ENCODE peak calls at places on chromosomes 4 and X, in nine cellular contexts. One of them, this sample, is unnamed.

GRCh38 chrX:45862801-45863200 is 662.1 kb upstream of the DIPK2B start:
- DNase-seq in lower lobe of right lung: no peak
- DNase-seq in AG09319: no peak
- DNase-seq in heart left ventricle: no peak
- DNase-seq in Peyer's patch: no peak
- DNase-seq in left lung: no peak
- DNase-seq in neural progenitor cell: no peak
- DNase-seq in fibroblast of the aortic adventitia: no peak
- DNase-seq in NB4: no peak
- DNase-seq in this sample: no peak

GRCh38 chr4:164937576-164938270 is 39.7 kb downstream of the TRIM61 start:
- DNase-seq in lower lobe of right lung: no peak
- DNase-seq in AG09319: no peak
- DNase-seq in heart left ventricle: no peak
- DNase-seq in Peyer's patch: no peak
- DNase-seq in left lung: no peak
- DNase-seq in neural progenitor cell: peak; percentile 61
- DNase-seq in fibroblast of the aortic adventitia: peak; percentile 14
- DNase-seq in NB4: no peak
- DNase-seq in this sample: no peak

GRCh38 chrX:149392896-149393295 is 112.2 kb downstream of the IDS start:
- DNase-seq in lower lobe of right lung: no peak
- DNase-seq in AG09319: no peak
- DNase-seq in heart left ventricle: no peak
- DNase-seq in Peyer's patch: no peak
- DNase-seq in left lung: no peak
- DNase-seq in neural progenitor cell: no peak
- DNase-seq in fibroblast of the aortic adventitia: no peak
- DNase-seq in NB4: no peak
- DNase-seq in this sample: no peak

GRCh38 chrX:51894697-51895336 is 1.4 kb downstream of the MAGED1 start:
- DNase-seq in lower lobe of right lung: no peak
- DNase-seq in AG09319: no peak
- DNase-seq in heart left ventricle: peak; percentile 20
- DNase-seq in Peyer's patch: peak; percentile 39
- DNase-seq in left lung: no peak
- DNase-seq in neural progenitor cell: peak; percentile 14
- DNase-seq in fibroblast of the aortic adventitia: peak; percentile 26
- DNase-seq in NB4: no peak
- DNase-seq in this sample: no peak

GRCh38 chrX:71282514-71283408 is 674 bp upstream of the NONO start:
- DNase-seq in lower lobe of right lung: no peak
- DNase-seq in AG09319: no peak
- DNase-seq in heart left ventricle: no peak
- DNase-seq in Peyer's patch: peak; percentile 24
- DNase-seq in left lung: no peak
- DNase-seq in neural progenitor cell: peak; percentile 12
- DNase-seq in fibroblast of the aortic adventitia: no peak
- DNase-seq in NB4: no peak
- DNase-seq in this sample: no peak

GRCh38 chr4:22170353-22170752 is 221.8 kb upstream of the KCNIP4 start:
- DNase-seq in lower lobe of right lung: no peak
- DNase-seq in AG09319: no peak
- DNase-seq in heart left ventricle: no peak
- DNase-seq in Peyer's patch: no peak
- DNase-seq in left lung: no peak
- DNase-seq in neural progenitor cell: no peak
- DNase-seq in fibroblast of the aortic adventitia: peak; percentile 33
- DNase-seq in NB4: no peak
- DNase-seq in this sample: no peak

GRCh38 chr4:73018595-73018994 is 50.9 kb downstream of the COX18 start:
- DNase-seq in lower lobe of right lung: no peak
- DNase-seq in AG09319: no peak
- DNase-seq in heart left ventricle: no peak
- DNase-seq in Peyer's patch: no peak
- DNase-seq in left lung: no peak
- DNase-seq in neural progenitor cell: peak; percentile 16
- DNase-seq in fibroblast of the aortic adventitia: no peak
- DNase-seq in NB4: no peak
- DNase-seq in this sample: no peak

GRCh38 chr4:177251237-177251636 is 58.4 kb upstream of the NEIL3 start:
- DNase-seq in lower lobe of right lung: no peak
- DNase-seq in AG09319: no peak
- DNase-seq in heart left ventricle: no peak
- DNase-seq in Peyer's patch: no peak
- DNase-seq in left lung: no peak
- DNase-seq in neural progenitor cell: no peak
- DNase-seq in fibroblast of the aortic adventitia: no peak
- DNase-seq in NB4: peak; percentile 83
- DNase-seq in this sample: no peak

GRCh38 chrX:68403522-68403921 is 29.8 kb downstream of the OPHN1 start:
- DNase-seq in lower lobe of right lung: no peak
- DNase-seq in AG09319: no peak
- DNase-seq in heart left ventricle: no peak
- DNase-seq in Peyer's patch: no peak
- DNase-seq in left lung: no peak
- DNase-seq in neural progenitor cell: no peak
- DNase-seq in fibroblast of the aortic adventitia: no peak
- DNase-seq in NB4: no peak
- DNase-seq in this sample: no peak

GRCh38 chr4:148998719-148999118 is 556.5 kb upstream of the NR3C2 start:
- DNase-seq in lower lobe of right lung: no peak
- DNase-seq in AG09319: no peak
- DNase-seq in heart left ventricle: no peak
- DNase-seq in Peyer's patch: no peak
- DNase-seq in left lung: no peak
- DNase-seq in neural progenitor cell: peak; percentile 68
- DNase-seq in fibroblast of the aortic adventitia: peak; percentile 0
- DNase-seq in NB4: peak; percentile 30
- DNase-seq in this sample: no peak

GRCh38 chr4:94744830-94745229 is 12.9 kb upstream of the BMPR1B start:
- DNase-seq in lower lobe of right lung: no peak
- DNase-seq in AG09319: no peak
- DNase-seq in heart left ventricle: no peak
- DNase-seq in Peyer's patch: no peak
- DNase-seq in left lung: no peak
- DNase-seq in neural progenitor cell: no peak
- DNase-seq in fibroblast of the aortic adventitia: no peak
- DNase-seq in NB4: no peak
- DNase-seq in this sample: no peak

GRCh38 chr4:171622729-171623128 is 190.5 kb upstream of the GALNTL6 start:
- DNase-seq in lower lobe of right lung: no peak
- DNase-seq in AG09319: no peak
- DNase-seq in heart left ventricle: no peak
- DNase-seq in Peyer's patch: no peak
- DNase-seq in left lung: no peak
- DNase-seq in neural progenitor cell: no peak
- DNase-seq in fibroblast of the aortic adventitia: no peak
- DNase-seq in NB4: no peak
- DNase-seq in this sample: no peak

GRCh38 chr4:60746172-60746571 is 454.0 kb upstream of the ADGRL3 start:
- DNase-seq in lower lobe of right lung: no peak
- DNase-seq in AG09319: no peak
- DNase-seq in heart left ventricle: no peak
- DNase-seq in Peyer's patch: no peak
- DNase-seq in left lung: no peak
- DNase-seq in neural progenitor cell: no peak
- DNase-seq in fibroblast of the aortic adventitia: no peak
- DNase-seq in NB4: no peak
- DNase-seq in this sample: no peak

GRCh38 chrX:103565197-103565596 is 20.1 kb upstream of the TCEAL4 start:
- DNase-seq in lower lobe of right lung: no peak
- DNase-seq in AG09319: no peak
- DNase-seq in heart left ventricle: no peak
- DNase-seq in Peyer's patch: no peak
- DNase-seq in left lung: no peak
- DNase-seq in neural progenitor cell: no peak
- DNase-seq in fibroblast of the aortic adventitia: no peak
- DNase-seq in NB4: no peak
- DNase-seq in this sample: no peak

GRCh38 chrX:50098241-50098640 is 102.6 kb downstream of the AKAP4 start:
- DNase-seq in lower lobe of right lung: no peak
- DNase-seq in AG09319: no peak
- DNase-seq in heart left ventricle: no peak
- DNase-seq in Peyer's patch: no peak
- DNase-seq in left lung: no peak
- DNase-seq in neural progenitor cell: no peak
- DNase-seq in fibroblast of the aortic adventitia: no peak
- DNase-seq in NB4: no peak
- DNase-seq in this sample: no peak

GRCh38 chrX:50098749-50099148 is 102.1 kb downstream of the AKAP4 start:
- DNase-seq in lower lobe of right lung: no peak
- DNase-seq in AG09319: no peak
- DNase-seq in heart left ventricle: no peak
- DNase-seq in Peyer's patch: no peak
- DNase-seq in left lung: no peak
- DNase-seq in neural progenitor cell: no peak
- DNase-seq in fibroblast of the aortic adventitia: no peak
- DNase-seq in NB4: no peak
- DNase-seq in this sample: no peak

GRCh38 chrX:50097121-50097520 is 103.7 kb downstream of the AKAP4 start:
- DNase-seq in lower lobe of right lung: no peak
- DNase-seq in AG09319: no peak
- DNase-seq in heart left ventricle: no peak
- DNase-seq in Peyer's patch: no peak
- DNase-seq in left lung: no peak
- DNase-seq in neural progenitor cell: no peak
- DNase-seq in fibroblast of the aortic adventitia: peak; percentile 88
- DNase-seq in NB4: no peak
- DNase-seq in this sample: no peak

GRCh38 chrX:50103866-50104566 is 96.8 kb downstream of the AKAP4 start:
- DNase-seq in lower lobe of right lung: no peak
- DNase-seq in AG09319: no peak
- DNase-seq in heart left ventricle: no peak
- DNase-seq in Peyer's patch: no peak
- DNase-seq in left lung: no peak
- DNase-seq in neural progenitor cell: no peak
- DNase-seq in fibroblast of the aortic adventitia: peak; percentile 50
- DNase-seq in NB4: no peak
- DNase-seq in this sample: no peak

DNA sequence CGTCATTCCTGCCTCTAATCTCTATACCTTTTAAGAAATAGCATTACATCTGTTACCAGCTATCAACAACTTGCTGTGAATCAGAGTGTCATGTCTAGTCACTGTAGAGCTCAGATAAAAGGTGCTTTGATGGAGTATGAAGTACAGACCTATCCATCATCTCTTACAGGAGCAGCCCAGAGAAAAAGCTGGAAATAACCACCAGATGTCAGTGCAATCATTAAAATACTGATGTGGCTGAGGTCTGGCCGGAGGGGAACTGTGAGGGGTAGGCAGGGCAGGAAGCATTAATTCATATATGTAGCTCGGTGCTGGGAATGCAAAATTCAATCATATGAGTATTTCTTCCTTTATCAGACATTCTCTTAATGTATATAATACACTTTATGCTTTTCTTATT is 100.6 kb downstream of the AKAP4 start:
- DNase-seq in lower lobe of right lung: no peak
- DNase-seq in AG09319: no peak
- DNase-seq in heart left ventricle: no peak
- DNase-seq in Peyer's patch: no peak
- DNase-seq in left lung: no peak
- DNase-seq in neural progenitor cell: peak; percentile 23
- DNase-seq in fibroblast of the aortic adventitia: peak; percentile 17
- DNase-seq in NB4: peak; percentile 22
- DNase-seq in this sample: no peak
- TF ChIP-seq CTCF in lower lobe of right lung: no peak
- TF ChIP-seq CTCF in AG09319: peak; percentile 4
- TF ChIP-seq CTCF in heart left ventricle: peak; percentile 17
- TF ChIP-seq CTCF in Peyer's patch: no peak
- TF ChIP-seq CTCF in left lung: no peak
- TF ChIP-seq CTCF in neural progenitor cell: peak; percentile 48
- TF ChIP-seq CTCF in fibroblast of the aortic adventitia: peak; percentile 23
- TF ChIP-seq CTCF in NB4: no peak
- TF ChIP-seq CTCF in this sample: peak; percentile 39

GRCh38 chr4:89368855-89369254 is 61.3 kb upstream of the GPRIN3 start:
- DNase-seq in lower lobe of right lung: no peak
- DNase-seq in AG09319: no peak
- DNase-seq in heart left ventricle: no peak
- DNase-seq in Peyer's patch: no peak
- DNase-seq in left lung: no peak
- DNase-seq in neural progenitor cell: no peak
- DNase-seq in fibroblast of the aortic adventitia: no peak
- DNase-seq in NB4: no peak
- DNase-seq in this sample: no peak
- TF ChIP-seq CTCF in lower lobe of right lung: no peak
- TF ChIP-seq CTCF in AG09319: no peak
- TF ChIP-seq CTCF in heart left ventricle: no peak
- TF ChIP-seq CTCF in Peyer's patch: no peak
- TF ChIP-seq CTCF in left lung: no peak
- TF ChIP-seq CTCF in neural progenitor cell: no peak
- TF ChIP-seq CTCF in fibroblast of the aortic adventitia: no peak
- TF ChIP-seq CTCF in NB4: no peak
- TF ChIP-seq CTCF in this sample: no peak

GRCh38 chr4:56979674-56980073 is 978 bp downstream of the POLR2B start:
- DNase-seq in lower lobe of right lung: no peak
- DNase-seq in AG09319: no peak
- DNase-seq in heart left ventricle: no peak
- DNase-seq in Peyer's patch: no peak
- DNase-seq in left lung: no peak
- DNase-seq in neural progenitor cell: peak; percentile 37
- DNase-seq in fibroblast of the aortic adventitia: no peak
- DNase-seq in NB4: peak; percentile 65
- DNase-seq in this sample: no peak

GRCh38 chr4:56976283-56976877 is 1.0 kb downstream of the NOA1 start:
- DNase-seq in lower lobe of right lung: no peak
- DNase-seq in AG09319: no peak
- DNase-seq in heart left ventricle: peak; percentile 41
- DNase-seq in Peyer's patch: no peak
- DNase-seq in left lung: peak; percentile 38
- DNase-seq in neural progenitor cell: no peak
- DNase-seq in fibroblast of the aortic adventitia: no peak
- DNase-seq in NB4: no peak
- DNase-seq in this sample: no peak

GRCh38 chr4:56977321-56978012 is at the start of gene NOA1:
- DNase-seq in lower lobe of right lung: peak; percentile 97
- DNase-seq in AG09319: peak; percentile 98
- DNase-seq in heart left ventricle: peak; percentile 98
- DNase-seq in Peyer's patch: peak; percentile 96
- DNase-seq in left lung: peak; percentile 97
- DNase-seq in neural progenitor cell: peak; percentile 97
- DNase-seq in fibroblast of the aortic adventitia: peak; percentile 100
- DNase-seq in NB4: peak; percentile 99
- DNase-seq in this sample: peak; percentile 99

GRCh38 chr4:56978750-56979303 is at the start of gene POLR2B:
- DNase-seq in lower lobe of right lung: peak; percentile 97
- DNase-seq in AG09319: peak; percentile 83
- DNase-seq in heart left ventricle: peak; percentile 95
- DNase-seq in Peyer's patch: peak; percentile 93
- DNase-seq in left lung: peak; percentile 97
- DNase-seq in neural progenitor cell: peak; percentile 98
- DNase-seq in fibroblast of the aortic adventitia: peak; percentile 94
- DNase-seq in NB4: peak; percentile 98
- DNase-seq in this sample: peak; percentile 97

GRCh38 chr4:56976878-56977320 is 507 bp downstream of the NOA1 start:
- DNase-seq in lower lobe of right lung: peak; percentile 83
- DNase-seq in AG09319: no peak
- DNase-seq in heart left ventricle: no peak
- DNase-seq in Peyer's patch: peak; percentile 38
- DNase-seq in left lung: peak; percentile 68
- DNase-seq in neural progenitor cell: peak; percentile 64
- DNase-seq in fibroblast of the aortic adventitia: no peak
- DNase-seq in NB4: no peak
- DNase-seq in this sample: peak; percentile 85
- TF ChIP-seq CTCF in lower lobe of right lung: peak; percentile 24
- TF ChIP-seq CTCF in AG09319: peak; percentile 6
- TF ChIP-seq CTCF in heart left ventricle: no peak
- TF ChIP-seq CTCF in Peyer's patch: no peak
- TF ChIP-seq CTCF in left lung: no peak
- TF ChIP-seq CTCF in neural progenitor cell: no peak
- TF ChIP-seq CTCF in fibroblast of the aortic adventitia: peak; percentile 17
- TF ChIP-seq CTCF in NB4: no peak
- TF ChIP-seq CTCF in this sample: no peak

GRCh38 chrX:35380808-35381700 is 417.1 kb upstream of the MAGEB16 start:
- DNase-seq in lower lobe of right lung: no peak
- DNase-seq in AG09319: no peak
- DNase-seq in heart left ventricle: no peak
- DNase-seq in Peyer's patch: no peak
- DNase-seq in left lung: no peak
- DNase-seq in neural progenitor cell: peak; percentile 36
- DNase-seq in fibroblast of the aortic adventitia: peak; percentile 1
- DNase-seq in NB4: peak; percentile 22
- DNase-seq in this sample: no peak
- TF ChIP-seq CTCF in lower lobe of right lung: peak; percentile 47
- TF ChIP-seq CTCF in AG09319: peak; percentile 51
- TF ChIP-seq CTCF in heart left ventricle: peak; percentile 27
- TF ChIP-seq CTCF in Peyer's patch: peak; percentile 14
- TF ChIP-seq CTCF in left lung: peak; percentile 46
- TF ChIP-seq CTCF in neural progenitor cell: peak; percentile 65
- TF ChIP-seq CTCF in fibroblast of the aortic adventitia: peak; percentile 30
- TF ChIP-seq CTCF in NB4: peak; percentile 69
- TF ChIP-seq CTCF in this sample: peak; percentile 52